ENCODE peak calls at places on chromosomes 11 and 22, in four cellular contexts. M is prostate gland, U is heart left ventricle, Q is vagina. T is an unnamed sample.
A peak's percentile ranks its signal among the peaks of the same experiment; 100 is the strongest.

GRCh38 chr22:46830001-46830715 is 67.7 kb downstream of the TBC1D22A start:
- DNase-seq in M (peak; percentile 32), U (peak; percentile 54), Q (no peak), T (peak; percentile 34)

GRCh38 chr11:120909676-120910215 is 114.2 kb upstream of the TBCEL start:
- DNase-seq in M (no peak), U (no peak), Q (no peak), T (no peak)

GRCh38 chr11:67119577-67120391 is 721 bp downstream of the KDM2A start:
- DNase-seq in M (peak; percentile 17), U (peak; percentile 21), Q (no peak), T (peak; percentile 32)

GRCh38 chr22:41841085-41841712 is 8.3 kb downstream of the SREBF2 start:
- DNase-seq in M (no peak), U (no peak), Q (no peak), T (peak; percentile 52)

GRCh38 chr22:23213581-23214341 is 33.5 kb downstream of the BCR start:
- DNase-seq in M (no peak), U (no peak), Q (no peak), T (no peak)

GRCh38 chr11:9494316-9494715 is 33.5 kb downstream of the ZNF143 start:
- DNase-seq in M (no peak), U (no peak), Q (no peak), T (no peak)

GRCh38 chr11:38246451-38246850 is 1648.4 kb upstream of the RAG2 start:
- DNase-seq in M (no peak), U (no peak), Q (no peak), T (no peak)

GRCh38 chr11:103529217-103529684 is 420.0 kb downstream of the DYNC2H1 start:
- DNase-seq in M (no peak), U (no peak), Q (no peak), T (no peak)

GRCh38 chr11:291281-292210 is 2.6 kb downstream of the PGGHG start:
- DNase-seq in M (no peak), U (no peak), Q (no peak), T (peak; percentile 8)

GRCh38 chr11:69947059-69947771 is 128.0 kb upstream of the FGF3 start:
- DNase-seq in M (no peak), U (no peak), Q (no peak), T (no peak)

GRCh38 chr11:121304750-121305149 is 12.2 kb downstream of the SC5D start:
- DNase-seq in M (no peak), U (no peak), Q (no peak), T (no peak)

GRCh38 chr11:67656278-67656922 is 5.9 kb upstream of the ACY3 start:
- DNase-seq in M (no peak), U (no peak), Q (no peak), T (no peak)

GRCh38 chr11:107683807-107684206 is 28.0 kb downstream of the SLN start:
- DNase-seq in M (no peak), U (no peak), Q (no peak), T (no peak)

GRCh38 chr22:33921576-33922181 is 1.4 kb upstream of the LARGE1 start:
- DNase-seq in M (peak; percentile 52), U (peak; percentile 73), Q (no peak), T (peak; percentile 59)

GRCh38 chr11:83520849-83521248 is 234.7 kb upstream of the CCDC90B start:
- DNase-seq in M (peak; percentile 62), U (no peak), Q (no peak), T (no peak)

GRCh38 chr11:117771841-117772240 is 25.2 kb downstream of the DSCAML1 start:
- DNase-seq in M (no peak), U (no peak), Q (no peak), T (no peak)

GRCh38 chr11:67507242-67507890 is 596 bp downstream of the CDK2AP2 start:
- DNase-seq in M (peak; percentile 63), U (no peak), Q (no peak), T (peak; percentile 89)

GRCh38 chr11:30244255-30244654 is 13.4 kb downstream of the FSHB start:
- DNase-seq in M (no peak), U (no peak), Q (no peak), T (no peak)

GRCh38 chr11:34250732-34251639 is 106.8 kb downstream of the ABTB2 start:
- DNase-seq in M (no peak), U (peak; percentile 50), Q (no peak), T (peak; percentile 53)

GRCh38 chr11:16946477-16947282 is 67.5 kb downstream of the PLEKHA7 start:
- DNase-seq in M (no peak), U (no peak), Q (no peak), T (no peak)

GRCh38 chr11:61198948-61199523 is 4.3 kb upstream of the PGA3 start:
- DNase-seq in M (no peak), U (no peak), Q (no peak), T (no peak)

GRCh38 chr11:114134870-114135269 is 75.4 kb downstream of the ZBTB16 start:
- DNase-seq in M (no peak), U (no peak), Q (no peak), T (peak; percentile 18)

GRCh38 chr11:127639916-127640315 is 639.3 kb upstream of the KIRREL3 start:
- DNase-seq in M (no peak), U (no peak), Q (no peak), T (no peak)

GRCh38 chr11:14549891-14550290 is 29.7 kb upstream of the PSMA1 start:
- DNase-seq in M (no peak), U (no peak), Q (no peak), T (no peak)

GRCh38 chr22:40183029-40183581 is 5.4 kb downstream of the TNRC6B start:
- DNase-seq in M (peak; percentile 41), U (no peak), Q (no peak), T (peak; percentile 33)

GRCh38 chr11:87150936-87151335 is 113.2 kb downstream of the TMEM135 start:
- DNase-seq in M (no peak), U (no peak), Q (no peak), T (no peak)

GRCh38 chr11:84194696-84195095 is 908.5 kb upstream of the CCDC90B start:
- DNase-seq in M (no peak), U (no peak), Q (no peak), T (no peak)

DNA sequence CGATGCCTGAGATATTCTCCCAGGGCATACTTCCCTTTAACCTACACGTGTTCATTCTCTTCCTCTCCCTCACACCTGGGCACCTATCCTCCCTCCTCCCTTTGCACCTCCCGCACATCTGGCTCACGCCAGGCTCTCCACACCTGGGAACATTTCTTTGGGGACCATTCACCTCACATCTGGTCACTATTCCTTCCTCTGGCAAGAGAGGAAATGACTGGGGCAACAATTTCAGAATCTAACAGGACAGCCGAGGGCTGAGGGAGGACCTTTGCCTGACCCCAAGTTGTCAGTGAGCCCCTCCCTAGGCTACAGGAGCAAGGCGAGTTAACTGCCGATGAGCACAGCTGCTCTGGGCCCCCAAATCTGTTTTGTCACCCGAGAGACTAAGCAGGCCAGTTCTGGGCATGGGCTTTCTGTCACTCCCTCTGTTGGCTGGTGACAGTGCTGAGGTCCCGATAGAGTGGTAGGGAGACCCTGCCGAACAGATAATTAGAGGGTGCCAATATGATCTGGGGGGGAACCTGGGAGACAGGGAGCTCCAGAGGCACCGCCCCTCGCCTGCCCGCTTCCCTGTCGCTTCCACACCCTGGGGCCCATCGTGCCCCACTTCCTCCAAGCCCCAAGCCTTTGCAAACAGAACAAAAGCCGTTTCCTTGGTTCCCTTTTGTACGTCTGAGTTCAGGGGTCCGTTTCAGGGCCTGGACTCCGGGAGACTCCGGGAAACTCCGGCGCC is 45.6 kb downstream of the EIF3F start:
- DNase-seq in M (no peak), U (no peak), Q (peak; percentile 49), T (no peak)
- H3K27me3 ChIP-seq in M (no peaks in the 10 kb centered on the region), U (peaks cover 3% of the 10 kb centered on the region), Q (no peaks in the 10 kb centered on the region), T (no peaks in the 10 kb centered on the region)

GRCh38 chr22:49079027-49079725 is 748.5 kb downstream of the BRD1 start:
- DNase-seq in M (no peak), U (no peak), Q (no peak), T (no peak)

GRCh38 chr22:49078076-49078710 is 749.5 kb downstream of the BRD1 start:
- DNase-seq in M (no peak), U (no peak), Q (no peak), T (no peak)

GRCh38 chr22:49081261-49081666 is 746.4 kb downstream of the BRD1 start:
- DNase-seq in M (no peak), U (no peak), Q (no peak), T (no peak)

GRCh38 chr22:49080631-49081030 is 747.0 kb downstream of the BRD1 start:
- DNase-seq in M (no peak), U (no peak), Q (no peak), T (no peak)

GRCh38 chr22:49079743-49080500 is 747.8 kb downstream of the BRD1 start:
- DNase-seq in M (no peak), U (no peak), Q (no peak), T (no peak)
- H3K9me3 ChIP-seq in M (no peaks in the 10 kb centered on the region), U (no peaks in the 10 kb centered on the region), Q (no peaks in the 10 kb centered on the region), T (no peaks in the 10 kb centered on the region)

GRCh38 chr11:131248588-131248987 is 121.8 kb upstream of the NTM start:
- DNase-seq in M (no peak), U (no peak), Q (no peak), T (no peak)
- TF ChIP-seq POLR2A in M (no peak), U (no peak), Q (no peak), T (no peak)

GRCh38 chr22:38957808-38958207 is 399 bp downstream of the APOBEC3A start:
- DNase-seq in M (no peak), U (no peak), Q (no peak), T (no peak)

GRCh38 chr22:38958359-38958943 is 1.0 kb downstream of the APOBEC3A start:
- DNase-seq in M (no peak), U (no peak), Q (no peak), T (no peak)

GRCh38 chr22:38956551-38956950 is 858 bp upstream of the APOBEC3A start:
- DNase-seq in M (no peak), U (no peak), Q (peak; percentile 85), T (no peak)

GRCh38 chr22:38957046-38957770 is at the start of gene APOBEC3A:
- DNase-seq in M (no peak), U (no peak), Q (no peak), T (peak; percentile 82)

DNA sequence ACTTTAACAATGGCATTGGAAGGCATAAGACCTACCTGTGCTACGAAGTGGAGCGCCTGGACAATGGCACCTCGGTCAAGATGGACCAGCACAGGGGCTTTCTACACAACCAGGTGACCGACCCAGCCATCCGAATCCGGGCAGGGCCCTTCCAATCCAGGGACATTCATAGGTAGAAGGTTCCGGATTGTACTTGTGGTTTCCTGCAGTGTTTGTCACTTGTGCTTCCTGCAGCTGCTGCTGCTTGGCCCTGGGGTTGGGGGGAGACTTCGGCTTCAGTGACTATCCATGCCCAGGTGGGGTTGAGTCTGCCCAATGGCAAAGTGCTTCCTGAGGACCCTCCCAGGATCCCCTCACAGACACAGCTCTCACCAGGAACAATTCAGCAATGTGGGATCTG is 2.2 kb downstream of the APOBEC3A start:
- DNase-seq in M (no peak), U (no peak), Q (no peak), T (no peak)
- H3K27me3 ChIP-seq in M (no peaks in the 10 kb centered on the region), U (no peaks in the 10 kb centered on the region), Q (no peaks in the 10 kb centered on the region), T (no peaks in the 10 kb centered on the region)

T was measured in transverse colon.